ENCODE peak calls at places on chromosomes 6 and 20, in seven cellular contexts. One of them, this sample, is unnamed.

GRCh38 chr6:120147218-120147871 is 797.8 kb upstream of the MAN1A1 start:
- DNase-seq in keratinocyte: no peak
- DNase-seq in mucosa of descending colon: no peak
- DNase-seq in GM12865: peak
- DNase-seq in AG09309: no peak
- DNase-seq in endothelial cell: no peak
- DNase-seq in BE2C: no peak
- DNase-seq in this sample: no peak

GRCh38 chr6:81894788-81895221 is 142.3 kb upstream of the TENT5A start:
- DNase-seq in keratinocyte: no peak
- DNase-seq in endothelial cell: no peak
- DNase-seq in GM12865: no peak
- DNase-seq in BE2C: no peak
- DNase-seq in AG09309: no peak
- DNase-seq in mucosa of descending colon: no peak
- DNase-seq in this sample: no peak

GRCh38 chr20:36312724-36313441 is 6.7 kb downstream of the DLGAP4 start:
- DNase-seq in mucosa of descending colon: no peak
- DNase-seq in AG09309: no peak
- DNase-seq in GM12865: no peak
- DNase-seq in BE2C: no peak
- DNase-seq in endothelial cell: no peak
- DNase-seq in keratinocyte: no peak
- DNase-seq in this sample: no peak

GRCh38 chr20:21436186-21436585 is 38.9 kb upstream of the NKX2-4 start:
- DNase-seq in mucosa of descending colon: no peak
- DNase-seq in endothelial cell: no peak
- DNase-seq in GM12865: no peak
- DNase-seq in keratinocyte: peak
- DNase-seq in BE2C: no peak
- DNase-seq in AG09309: peak
- DNase-seq in this sample: no peak

GRCh38 chr20:49230021-49230420 is 10.8 kb downstream of the DDX27 start:
- DNase-seq in endothelial cell: no peak
- DNase-seq in GM12865: no peak
- DNase-seq in keratinocyte: no peak
- DNase-seq in AG09309: no peak
- DNase-seq in BE2C: no peak
- DNase-seq in mucosa of descending colon: no peak
- DNase-seq in this sample: no peak

GRCh38 chr6:13272131-13273046 is 55.9 kb downstream of the TBC1D7 start:
- DNase-seq in AG09309: no peak
- DNase-seq in GM12865: peak
- DNase-seq in mucosa of descending colon: peak
- DNase-seq in BE2C: no peak
- DNase-seq in keratinocyte: no peak
- DNase-seq in endothelial cell: no peak
- DNase-seq in this sample: peak

GRCh38 chr20:53001502-53002301 is 29.5 kb downstream of the TSHZ2 start:
- DNase-seq in BE2C: no peak
- DNase-seq in GM12865: peak
- DNase-seq in endothelial cell: no peak
- DNase-seq in AG09309: no peak
- DNase-seq in mucosa of descending colon: no peak
- DNase-seq in keratinocyte: no peak
- DNase-seq in this sample: no peak

GRCh38 chr6:163418273-163419029 is 3.9 kb downstream of the QKI start:
- DNase-seq in GM12865: no peak
- DNase-seq in BE2C: no peak
- DNase-seq in keratinocyte: no peak
- DNase-seq in AG09309: no peak
- DNase-seq in endothelial cell: no peak
- DNase-seq in mucosa of descending colon: no peak
- DNase-seq in this sample: no peak

GRCh38 chr6:34021001-34021838 is 124.7 kb downstream of the GRM4 start:
- DNase-seq in AG09309: no peak
- DNase-seq in GM12865: no peak
- DNase-seq in BE2C: no peak
- DNase-seq in keratinocyte: no peak
- DNase-seq in mucosa of descending colon: no peak
- DNase-seq in endothelial cell: no peak
- DNase-seq in this sample: no peak

GRCh38 chr20:58075980-58076749 is 152.3 kb downstream of the ANKRD60 start:
- DNase-seq in AG09309: no peak
- DNase-seq in GM12865: no peak
- DNase-seq in mucosa of descending colon: no peak
- DNase-seq in endothelial cell: no peak
- DNase-seq in BE2C: peak
- DNase-seq in keratinocyte: no peak
- DNase-seq in this sample: no peak

GRCh38 chr6:154460306-154461071 is 50.0 kb downstream of the CNKSR3 start:
- DNase-seq in BE2C: no peak
- DNase-seq in AG09309: peak
- DNase-seq in mucosa of descending colon: no peak
- DNase-seq in endothelial cell: no peak
- DNase-seq in keratinocyte: no peak
- DNase-seq in GM12865: no peak
- DNase-seq in this sample: no peak

GRCh38 chr6:118542184-118542952 is 5.7 kb upstream of the PLN start:
- DNase-seq in BE2C: no peak
- DNase-seq in AG09309: peak
- DNase-seq in GM12865: no peak
- DNase-seq in mucosa of descending colon: no peak
- DNase-seq in endothelial cell: no peak
- DNase-seq in keratinocyte: no peak
- DNase-seq in this sample: no peak

GRCh38 chr6:70527071-70527737 is 39.5 kb upstream of the SDHAF4 start:
- DNase-seq in GM12865: no peak
- DNase-seq in BE2C: no peak
- DNase-seq in endothelial cell: no peak
- DNase-seq in AG09309: peak
- DNase-seq in keratinocyte: no peak
- DNase-seq in mucosa of descending colon: no peak
- DNase-seq in this sample: no peak

GRCh38 chr6:90144928-90145520 is 151.6 kb downstream of the BACH2 start:
- DNase-seq in GM12865: no peak
- DNase-seq in endothelial cell: no peak
- DNase-seq in keratinocyte: no peak
- DNase-seq in BE2C: no peak
- DNase-seq in mucosa of descending colon: no peak
- DNase-seq in AG09309: no peak
- DNase-seq in this sample: no peak

GRCh38 chr6:20811112-20811746 is 277.0 kb downstream of the CDKAL1 start:
- DNase-seq in GM12865: no peak
- DNase-seq in mucosa of descending colon: no peak
- DNase-seq in keratinocyte: peak
- DNase-seq in AG09309: peak
- DNase-seq in BE2C: peak
- DNase-seq in endothelial cell: peak
- DNase-seq in this sample: no peak

GRCh38 chr20:44017905-44018683 is 103.4 kb downstream of the TOX2 start:
- DNase-seq in BE2C: peak
- DNase-seq in mucosa of descending colon: peak
- DNase-seq in endothelial cell: no peak
- DNase-seq in AG09309: peak
- DNase-seq in keratinocyte: peak
- DNase-seq in GM12865: no peak
- DNase-seq in this sample: no peak

GRCh38 chr6:36962874-36963273 is 8.3 kb downstream of the PI16 start:
- DNase-seq in GM12865: peak
- DNase-seq in keratinocyte: no peak
- DNase-seq in AG09309: no peak
- DNase-seq in mucosa of descending colon: peak
- DNase-seq in BE2C: peak
- DNase-seq in endothelial cell: peak
- DNase-seq in this sample: peak

GRCh38 chr20:62578294-62578897 is 63.9 kb upstream of the SLCO4A1 start:
- DNase-seq in mucosa of descending colon: no peak
- DNase-seq in keratinocyte: no peak
- DNase-seq in AG09309: no peak
- DNase-seq in GM12865: peak
- DNase-seq in endothelial cell: no peak
- DNase-seq in BE2C: no peak
- DNase-seq in this sample: no peak
- TF ChIP-seq CTCF in mucosa of descending colon: no peak
- TF ChIP-seq CTCF in keratinocyte: no peak
- TF ChIP-seq CTCF in AG09309: no peak
- TF ChIP-seq CTCF in GM12865: no peak
- TF ChIP-seq CTCF in endothelial cell: no peak
- TF ChIP-seq CTCF in BE2C: no peak
- TF ChIP-seq CTCF in this sample: no peak

DNA sequence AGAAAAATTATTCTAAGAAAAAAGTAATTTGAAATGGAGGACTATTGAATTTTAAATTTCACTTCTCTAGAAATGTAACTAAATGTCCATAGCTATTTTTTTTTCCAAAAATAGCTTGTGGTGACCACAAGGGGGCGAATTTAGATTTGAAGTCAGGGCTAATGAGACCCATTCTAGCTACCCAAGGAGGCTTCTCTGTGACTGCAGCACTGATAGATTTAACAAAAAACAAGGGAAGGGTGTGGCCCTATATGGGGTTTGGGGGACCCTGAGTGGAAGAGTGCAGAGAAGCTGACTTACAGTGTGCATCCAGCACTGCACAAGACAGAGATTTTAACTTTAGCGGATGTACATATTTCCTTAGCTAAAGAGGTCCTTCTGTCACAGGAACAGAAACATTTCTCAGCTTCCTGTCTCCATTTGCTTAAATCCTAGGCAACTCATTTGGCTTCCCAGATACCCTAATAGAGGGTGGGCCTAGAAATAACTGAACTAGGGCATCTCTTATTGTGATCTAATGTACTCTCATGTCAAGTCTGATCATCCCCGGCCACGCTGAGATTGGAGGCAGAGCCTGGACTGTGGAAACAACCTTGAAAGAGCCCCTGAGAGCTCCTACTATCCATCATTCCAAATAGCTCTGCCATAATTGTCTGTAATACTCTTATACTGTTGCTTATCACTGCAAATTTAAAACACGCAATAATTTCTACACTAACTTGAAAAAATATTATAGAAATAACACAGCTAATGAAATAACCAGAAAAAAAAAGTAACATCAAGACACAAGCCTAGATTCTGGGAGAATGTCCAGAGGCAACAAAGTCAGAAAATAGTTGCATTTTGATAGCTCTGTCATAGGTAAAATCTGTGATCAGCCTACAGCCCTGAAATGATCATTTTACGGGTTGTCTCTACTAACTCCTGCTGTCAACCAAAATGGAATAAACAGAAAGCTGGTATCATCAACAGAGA is 93.6 kb downstream of the SNAP91 start:
- DNase-seq in GM12865: peak
- DNase-seq in BE2C: peak
- DNase-seq in keratinocyte: no peak
- DNase-seq in endothelial cell: peak
- DNase-seq in AG09309: peak
- DNase-seq in mucosa of descending colon: peak
- DNase-seq in this sample: no peak
- TF ChIP-seq CTCF in GM12865: peak
- TF ChIP-seq CTCF in BE2C: peak
- TF ChIP-seq CTCF in keratinocyte: peak
- TF ChIP-seq CTCF in endothelial cell: peak
- TF ChIP-seq CTCF in AG09309: peak
- TF ChIP-seq CTCF in mucosa of descending colon: peak
- TF ChIP-seq CTCF in this sample: peak

DNA sequence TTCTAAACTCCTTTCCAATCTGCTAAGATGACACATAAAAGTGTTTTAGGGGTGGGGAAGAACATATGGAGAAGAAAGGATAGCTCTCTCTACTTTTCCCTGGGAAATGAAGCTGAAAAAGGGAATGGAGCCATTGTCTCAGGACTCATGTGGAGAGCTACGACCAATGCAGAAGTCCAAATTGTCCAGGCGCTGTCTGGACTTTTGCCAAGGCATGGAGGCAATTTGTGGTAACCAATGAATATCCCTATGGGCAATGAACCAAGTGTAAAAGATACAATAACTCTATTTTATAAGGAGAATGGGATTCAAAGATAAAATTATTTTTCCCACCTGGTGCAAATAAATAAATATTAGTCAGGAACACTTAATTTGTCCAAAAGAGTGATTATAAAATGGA is 16.0 kb downstream of the FBXL4 start:
- DNase-seq in GM12865: no peak
- DNase-seq in mucosa of descending colon: no peak
- DNase-seq in endothelial cell: no peak
- DNase-seq in keratinocyte: no peak
- DNase-seq in BE2C: peak
- DNase-seq in AG09309: no peak
- DNase-seq in this sample: no peak
- TF ChIP-seq CTCF in GM12865: no peak
- TF ChIP-seq CTCF in mucosa of descending colon: no peak
- TF ChIP-seq CTCF in endothelial cell: no peak
- TF ChIP-seq CTCF in keratinocyte: no peak
- TF ChIP-seq CTCF in BE2C: no peak
- TF ChIP-seq CTCF in AG09309: no peak
- TF ChIP-seq CTCF in this sample: no peak

GRCh38 chr6:41336824-41337223 is 1.4 kb downstream of the NCR2 start:
- DNase-seq in GM12865: no peak
- DNase-seq in mucosa of descending colon: no peak
- DNase-seq in endothelial cell: no peak
- DNase-seq in AG09309: no peak
- DNase-seq in BE2C: peak
- DNase-seq in keratinocyte: no peak
- DNase-seq in this sample: no peak

GRCh38 chr6:41335943-41336342 is 535 bp downstream of the NCR2 start:
- DNase-seq in keratinocyte: no peak
- DNase-seq in endothelial cell: no peak
- DNase-seq in GM12865: no peak
- DNase-seq in AG09309: no peak
- DNase-seq in mucosa of descending colon: no peak
- DNase-seq in BE2C: no peak
- DNase-seq in this sample: no peak

GRCh38 chr6:41332842-41333736 is 2.3 kb upstream of the NCR2 start:
- DNase-seq in endothelial cell: no peak
- DNase-seq in mucosa of descending colon: no peak
- DNase-seq in GM12865: no peak
- DNase-seq in AG09309: no peak
- DNase-seq in BE2C: no peak
- DNase-seq in keratinocyte: no peak
- DNase-seq in this sample: no peak

GRCh38 chr6:41335296-41335695 is at the start of gene NCR2:
- DNase-seq in mucosa of descending colon: no peak
- DNase-seq in BE2C: no peak
- DNase-seq in AG09309: no peak
- DNase-seq in keratinocyte: no peak
- DNase-seq in GM12865: no peak
- DNase-seq in endothelial cell: no peak
- DNase-seq in this sample: no peak

DNA sequence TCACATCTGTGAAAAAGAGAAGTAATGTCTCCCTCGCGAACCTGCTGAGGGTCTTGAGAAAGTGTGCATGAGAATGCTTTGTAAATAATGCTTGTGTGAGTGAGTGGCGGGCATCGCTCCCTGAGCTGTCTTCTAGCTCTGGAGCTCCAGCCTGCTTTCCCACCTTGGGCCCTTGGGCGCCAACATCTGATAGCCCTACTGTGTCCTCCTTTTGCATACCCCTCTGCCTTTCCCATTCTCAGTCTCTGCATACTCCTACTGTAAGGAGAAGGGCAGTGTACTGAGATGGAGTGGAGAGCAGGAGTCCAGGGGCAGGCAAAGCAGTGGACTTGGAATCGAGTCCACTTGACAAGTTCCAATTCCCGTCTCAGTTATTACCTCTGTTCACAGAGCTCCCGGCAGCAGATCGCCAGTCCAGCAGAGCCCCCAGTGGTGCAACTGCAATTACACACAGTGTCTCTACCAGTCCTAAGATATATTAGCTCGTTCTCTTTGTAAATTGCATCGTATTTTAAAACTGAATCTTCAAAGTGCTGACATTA is 855 bp upstream of the NCR2 start:
- DNase-seq in AG09309: no peak
- DNase-seq in BE2C: no peak
- DNase-seq in endothelial cell: no peak
- DNase-seq in keratinocyte: no peak
- DNase-seq in GM12865: peak
- DNase-seq in mucosa of descending colon: no peak
- DNase-seq in this sample: no peak
- TF ChIP-seq CTCF in AG09309: peak
- TF ChIP-seq CTCF in BE2C: peak
- TF ChIP-seq CTCF in endothelial cell: no peak
- TF ChIP-seq CTCF in keratinocyte: no peak
- TF ChIP-seq CTCF in GM12865: peak
- TF ChIP-seq CTCF in mucosa of descending colon: no peak
- TF ChIP-seq CTCF in this sample: peak